ENCODE peak calls at places on chromosomes 16 and 17, in eight cellular contexts. Z is heart right ventricle, P is spleen, B is astrocyte, I is WERI-Rb-1, H is OCI-LY7, E is IMR-90, W is neural progenitor cell. O is an unnamed sample.

GRCh38 chr17:74972973-74973328 is 392 bp upstream of the HID1 start:
- DNase-seq in Z (no peak), P (no peak), B (no peak), I (no peak), H (no peak), E (no peak), W (no peak), O (no peak)

GRCh38 chr17:35245196-35245486 is 2.3 kb downstream of the SLFN5 start:
- DNase-seq in Z (no peak), P (no peak), B (peak), I (no peak), H (no peak), E (peak), W (no peak), O (peak)

GRCh38 chr16:86375370-86375769 is 135.0 kb upstream of the FOXF1 start:
- DNase-seq in Z (no peak), P (no peak), B (peak), I (no peak), H (no peak), E (peak), W (no peak), O (no peak)

GRCh38 chr16:89442990-89443726 is 47.2 kb downstream of the ANKRD11 start:
- DNase-seq in Z (peak), P (peak), B (peak), I (no peak), H (no peak), E (peak), W (no peak), O (peak)

GRCh38 chr16:20042848-20043247 is 30.8 kb downstream of the GPR139 start:
- DNase-seq in Z (no peak), P (no peak), B (no peak), I (no peak), H (no peak), E (no peak), W (no peak), O (no peak)

GRCh38 chr16:84599528-84600202 is 18.2 kb downstream of the COTL1 start:
- DNase-seq in Z (peak), P (peak), B (peak), I (peak), H (peak), E (peak), W (peak), O (no peak)

GRCh38 chr17:42171831-42172230 is 9.1 kb downstream of the KCNH4 start:
- DNase-seq in Z (no peak), P (no peak), B (no peak), I (no peak), H (no peak), E (no peak), W (peak), O (peak)

GRCh38 chr16:85296859-85297698 is 184.8 kb upstream of the CIBAR2 start:
- DNase-seq in Z (no peak), P (no peak), B (no peak), I (peak), H (peak), E (no peak), W (peak), O (peak)

GRCh38 chr17:1961187-1961586 is 63.9 kb downstream of the RTN4RL1 start:
- DNase-seq in Z (no peak), P (no peak), B (no peak), I (no peak), H (no peak), E (no peak), W (peak), O (no peak)

GRCh38 chr16:12426122-12426521 is 377.6 kb downstream of the CPPED1 start:
- DNase-seq in Z (no peak), P (no peak), B (peak), I (peak), H (no peak), E (peak), W (peak), O (no peak)

GRCh38 chr16:30946671-30947532 is 2.0 kb upstream of the ORAI3 start:
- DNase-seq in Z (no peak), P (no peak), B (no peak), I (no peak), H (no peak), E (no peak), W (no peak), O (no peak)

GRCh38 chr17:80472996-80473395 is 3.4 kb downstream of the NPTX1 start:
- DNase-seq in Z (no peak), P (no peak), B (no peak), I (no peak), H (no peak), E (no peak), W (no peak), O (no peak)

GRCh38 chr17:13749566-13750235 is 148.0 kb upstream of the HS3ST3A1 start:
- DNase-seq in Z (no peak), P (no peak), B (no peak), I (no peak), H (no peak), E (no peak), W (no peak), O (no peak)

GRCh38 chr17:43015579-43015978 is 6.6 kb downstream of the VAT1 start:
- DNase-seq in Z (peak), P (peak), B (no peak), I (no peak), H (no peak), E (no peak), W (no peak), O (no peak)

GRCh38 chr17:6812295-6812694 is 19.2 kb downstream of the TEKT1 start:
- DNase-seq in Z (no peak), P (no peak), B (no peak), I (no peak), H (no peak), E (no peak), W (no peak), O (no peak)

GRCh38 chr17:37117743-37118142 is 169.0 kb downstream of the AATF start:
- DNase-seq in Z (no peak), P (no peak), B (no peak), I (no peak), H (no peak), E (no peak), W (peak), O (no peak)

GRCh38 chr17:35368086-35368824 is 5.2 kb downstream of the SLFN11 start:
- DNase-seq in Z (peak), P (no peak), B (no peak), I (no peak), H (peak), E (peak), W (no peak), O (no peak)

GRCh38 chr16:17590711-17591654 is 120.2 kb upstream of the XYLT1 start:
- DNase-seq in Z (no peak), P (no peak), B (peak), I (no peak), H (no peak), E (no peak), W (no peak), O (no peak)

GRCh38 chr17:6070895-6071511 is 824 bp downstream of the WSCD1 start:
- DNase-seq in Z (peak), P (no peak), B (no peak), I (peak), H (no peak), E (no peak), W (peak), O (no peak)

GRCh38 chr17:39186481-39187002 is 10.9 kb downstream of the CACNB1 start:
- DNase-seq in Z (no peak), P (no peak), B (no peak), I (no peak), H (no peak), E (no peak), W (no peak), O (no peak)

GRCh38 chr16:77443834-77444460 is 9.1 kb upstream of the ADAMTS18 start:
- DNase-seq in Z (no peak), P (no peak), B (no peak), I (no peak), H (no peak), E (no peak), W (no peak), O (no peak)

GRCh38 chr16:57308041-57308440 is 23.6 kb upstream of the PLLP start:
- DNase-seq in Z (no peak), P (peak), B (no peak), I (no peak), H (no peak), E (no peak), W (no peak), O (no peak)

GRCh38 chr17:44916059-44916780 is 920 bp upstream of the GFAP start:
- DNase-seq in Z (no peak), P (peak), B (peak), I (peak), H (no peak), E (no peak), W (peak), O (no peak)

GRCh38 chr16:10368984-10369551 is 16.8 kb upstream of the ATF7IP2 start:
- DNase-seq in Z (no peak), P (no peak), B (peak), I (peak), H (peak), E (no peak), W (peak), O (peak)

GRCh38 chr17:67359960-67360817 is 6.2 kb downstream of the PSMD12 start:
- DNase-seq in Z (no peak), P (no peak), B (no peak), I (peak), H (peak), E (peak), W (peak), O (no peak)

GRCh38 chr16:4260360-4260759 is 12.5 kb downstream of the TFAP4 start:
- DNase-seq in Z (no peak), P (no peak), B (no peak), I (no peak), H (no peak), E (no peak), W (no peak), O (peak)

GRCh38 chr17:62611767-62612166 is 15.7 kb upstream of the MRC2 start:
- DNase-seq in Z (no peak), P (no peak), B (no peak), I (no peak), H (no peak), E (no peak), W (no peak), O (no peak)

GRCh38 chr16:75402174-75402820 is 31.0 kb downstream of the CFDP1 start:
- DNase-seq in Z (peak), P (no peak), B (peak), I (no peak), H (no peak), E (peak), W (no peak), O (no peak)
- H3K27ac ChIP-seq in Z (no peak), P (peak), B (peak), I (no peak), H (no peak), E (no peak), W (no peak), O (peak)

GRCh38 chr16:72859581-72859980 is 188.3 kb downstream of the ZFHX3 start:
- DNase-seq in Z (no peak), P (no peak), B (no peak), I (no peak), H (no peak), E (no peak), W (no peak), O (no peak)

GRCh38 chr16:72857841-72858594 is 189.9 kb downstream of the ZFHX3 start:
- DNase-seq in Z (no peak), P (no peak), B (no peak), I (no peak), H (no peak), E (no peak), W (peak), O (no peak)

GRCh38 chr16:72858611-72859493 is 189.1 kb downstream of the ZFHX3 start:
- DNase-seq in Z (no peak), P (no peak), B (peak), I (no peak), H (no peak), E (peak), W (no peak), O (no peak)

GRCh38 chr16:72854537-72854936 is 193.4 kb downstream of the ZFHX3 start:
- DNase-seq in Z (no peak), P (no peak), B (no peak), I (no peak), H (no peak), E (no peak), W (no peak), O (no peak)

DNA sequence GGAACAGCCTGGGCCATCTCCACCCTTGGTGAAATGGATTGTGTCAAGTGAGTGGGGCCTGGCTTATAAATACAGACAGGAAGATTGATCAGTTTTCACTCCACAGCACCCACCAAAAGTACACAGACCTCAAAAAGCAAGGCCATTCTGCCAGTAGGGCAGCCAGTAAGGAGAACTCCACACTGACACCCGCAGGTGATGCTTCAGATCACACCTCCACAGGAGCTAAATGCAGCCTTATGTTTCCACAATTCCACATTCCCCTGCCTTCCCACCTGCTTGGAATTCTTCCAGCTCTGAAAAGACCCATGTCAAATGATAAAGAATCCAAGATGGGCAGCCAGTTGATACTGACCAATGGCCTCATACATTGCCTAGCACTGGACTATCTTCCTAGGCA is 191.1 kb downstream of the ZFHX3 start:
- DNase-seq in Z (no peak), P (no peak), B (no peak), I (peak), H (no peak), E (no peak), W (peak), O (no peak)
- TF ChIP-seq CTCF in Z (peak), P (no peak), B (peak), I (peak), H (peak), E (peak), W (peak), O (peak)

GRCh38 chr16:2158262-2158638 is 2.7 kb downstream of the TRAF7 start:
- DNase-seq in Z (no peak), P (no peak), B (no peak), I (no peak), H (no peak), E (no peak), W (no peak), O (no peak)
- H3K27ac ChIP-seq in Z (no peak), P (peak), B (no peak), I (no peak), H (no peak), E (peak), W (no peak), O (no peak)

DNA sequence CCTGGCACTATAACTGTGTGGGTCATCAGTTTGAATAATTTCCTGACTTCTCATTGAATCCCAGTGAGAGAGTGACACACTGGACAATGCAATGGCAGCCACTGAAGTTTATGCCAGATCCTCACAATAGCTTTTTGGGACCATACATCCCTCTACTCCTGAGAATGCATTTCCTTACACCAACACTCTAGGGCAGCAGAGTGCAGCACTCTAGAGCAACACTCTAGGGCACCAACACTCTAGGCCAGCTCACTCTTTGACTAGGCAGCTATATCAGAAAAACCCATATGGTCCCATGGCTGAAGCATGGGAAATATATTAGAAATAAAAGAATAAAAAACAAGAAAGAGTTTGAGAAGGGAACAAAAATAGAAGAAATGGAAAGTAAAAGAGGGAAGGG is 309.2 kb downstream of the MAP2K6 start:
- DNase-seq in Z (no peak), P (no peak), B (no peak), I (no peak), H (no peak), E (no peak), W (peak), O (peak)
- TF ChIP-seq CTCF in Z (peak), P (no peak), B (no peak), I (peak), H (peak), E (peak), W (peak), O (peak)